ENCODE peak calls at places on chromosomes 1 and 21, in ten cellular contexts. D, U, Y, F, K, S, L, R, M and C are unnamed samples.
A peak's percentile ranks its signal among the peaks of the same experiment; 100 is the strongest.

GRCh38 chr1:21491483-21492170 is 17.6 kb upstream of the ALPL start:
- DNase-seq in D (peak; percentile 45), U (no peak), Y (no peak), F (no peak), K (peak; percentile 82), S (no peak), L (no peak), R (no peak), M (no peak), C (no peak)

GRCh38 chr1:56897150-56898004 is 42.8 kb downstream of the C8A start:
- DNase-seq in D (no peak), U (no peak), Y (no peak), F (peak; percentile 22), K (no peak), S (no peak), L (no peak), R (no peak), M (no peak), C (no peak)

GRCh38 chr1:171441278-171441677 is 44.1 kb upstream of the PRRC2C start:
- DNase-seq in D (peak; percentile 79), U (peak; percentile 41), Y (no peak), F (no peak), K (no peak), S (no peak), L (peak; percentile 43), R (no peak), M (peak; percentile 13), C (no peak)

GRCh38 chr1:109959974-109960744 is 24.4 kb upstream of the AHCYL1 start:
- DNase-seq in D (peak; percentile 76), U (no peak), Y (no peak), F (peak; percentile 77), K (peak; percentile 96), S (no peak), L (peak; percentile 61), R (no peak), M (peak; percentile 83), C (no peak)

GRCh38 chr1:99662581-99663208 is 16.8 kb downstream of the PALMD start:
- DNase-seq in D (no peak), U (peak; percentile 86), Y (no peak), F (no peak), K (no peak), S (no peak), L (peak; percentile 42), R (no peak), M (peak; percentile 32), C (no peak)

GRCh38 chr1:33378976-33379375 is 51.9 kb downstream of the PHC2 start:
- DNase-seq in D (no peak), U (peak; percentile 31), Y (no peak), F (no peak), K (no peak), S (no peak), L (no peak), R (no peak), M (no peak), C (no peak)

GRCh38 chr1:12150456-12151200 is 16.2 kb upstream of the TNFRSF1B start:
- DNase-seq in D (no peak), U (no peak), Y (no peak), F (no peak), K (no peak), S (no peak), L (no peak), R (no peak), M (no peak), C (peak; percentile 42)

GRCh38 chr1:48547521-48547920 is 75.5 kb upstream of the SPATA6 start:
- DNase-seq in D (no peak), U (no peak), Y (no peak), F (no peak), K (no peak), S (no peak), L (no peak), R (no peak), M (no peak), C (no peak)

GRCh38 chr1:107870691-107871090 is 94.3 kb downstream of the VAV3 start:
- DNase-seq in D (no peak), U (no peak), Y (no peak), F (no peak), K (no peak), S (no peak), L (no peak), R (no peak), M (no peak), C (no peak)

GRCh38 chr1:57164584-57164983 is 198.8 kb upstream of the C8B start:
- DNase-seq in D (no peak), U (no peak), Y (no peak), F (no peak), K (no peak), S (no peak), L (no peak), R (no peak), M (no peak), C (no peak)

GRCh38 chr21:36707763-36708511 is 9.0 kb downstream of the SIM2 start:
- DNase-seq in D (no peak), U (no peak), Y (no peak), F (no peak), K (peak; percentile 15), S (no peak), L (no peak), R (no peak), M (no peak), C (no peak)

GRCh38 chr1:240138867-240139266 is 47.2 kb downstream of the FMN2 start:
- DNase-seq in D (no peak), U (no peak), Y (no peak), F (no peak), K (peak; percentile 69), S (no peak), L (no peak), R (no peak), M (no peak), C (no peak)

GRCh38 chr1:87833158-87833557 is 504.5 kb downstream of the LMO4 start:
- DNase-seq in D (no peak), U (no peak), Y (no peak), F (no peak), K (no peak), S (no peak), L (peak; percentile 45), R (no peak), M (no peak), C (no peak)